ENCODE peak calls at places on chromosome 6, in four cellular contexts. I is ovary, D is right lobe of liver, O is heart right ventricle. C is an unnamed sample.

GRCh38 chr6:118748311-118749062 is 97.1 kb upstream of the CEP85L start:
- DNase-seq in I (peak; percentile 63), O (peak; percentile 19), D (no peak), C (no peak)

GRCh38 chr6:146315321-146316254 is 228.0 kb upstream of the RAB32 start:
- DNase-seq in O (no peak), I (no peak), D (no peak), C (no peak)

GRCh38 chr6:6631526-6632276 is 43.2 kb downstream of the LY86 start:
- DNase-seq in O (no peak), D (no peak), I (no peak), C (no peak)

GRCh38 chr6:63731946-63732735 is 96.5 kb downstream of the PHF3 start:
- DNase-seq in O (no peak), D (no peak), I (no peak), C (no peak)

GRCh38 chr6:128516514-128516898 is 3.9 kb downstream of the PTPRK start:
- DNase-seq in D (no peak), O (no peak), I (no peak), C (no peak)

GRCh38 chr6:66478705-66479104 is 771.7 kb upstream of the EYS start:
- DNase-seq in O (no peak), I (no peak), D (no peak), C (no peak)

GRCh38 chr6:63395388-63395787 is 75.6 kb upstream of the LGSN start:
- DNase-seq in D (no peak), I (no peak), O (no peak), C (no peak)

GRCh38 chr6:163449076-163449475 is 34.6 kb downstream of the QKI start:
- DNase-seq in I (no peak), D (no peak), O (no peak), C (no peak)

DNA sequence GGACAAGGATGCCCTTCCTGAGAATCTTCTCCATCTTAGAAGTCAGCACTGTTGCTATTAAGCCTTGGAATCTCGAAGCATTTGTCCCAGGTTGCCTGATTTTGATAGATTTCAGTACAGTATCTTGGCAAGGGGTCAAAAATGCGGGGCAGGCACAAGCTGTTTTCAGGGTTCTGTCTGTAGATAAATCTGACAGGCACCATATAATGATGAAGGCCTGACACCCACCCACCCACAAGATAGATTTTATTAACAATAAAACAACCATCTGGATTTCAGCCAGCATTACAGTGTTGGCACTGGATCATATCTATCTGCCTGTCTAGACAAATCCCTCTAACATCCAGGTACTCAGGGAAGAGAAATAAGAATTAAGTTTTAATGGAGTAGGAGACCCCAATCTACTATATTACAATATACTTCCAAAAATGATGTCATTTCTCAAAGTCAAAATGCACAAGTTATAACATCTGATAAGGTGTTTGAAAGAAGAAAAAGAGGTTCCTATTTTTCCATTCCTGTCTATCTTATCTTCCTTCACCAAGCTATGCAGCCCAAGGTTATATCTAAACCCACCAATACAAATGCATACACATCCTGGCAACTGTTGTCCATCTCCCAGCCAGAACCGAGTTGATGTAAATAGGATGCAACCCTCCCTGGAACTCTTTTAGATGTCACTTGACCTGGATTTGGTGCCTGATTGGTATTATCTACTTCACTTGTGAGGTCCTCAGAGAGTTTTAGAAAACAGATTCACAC is 10.7 kb downstream of the NEDD9 start:
- DNase-seq in D (no peak), O (no peak), I (no peak), C (no peak)
- H3K4me1 ChIP-seq in D (no peaks in the 10 kb centered on the region), O (peaks cover 10% of the 10 kb centered on the region), I (peaks cover 4% of the 10 kb centered on the region), C (no peaks in the 10 kb centered on the region)

DNA sequence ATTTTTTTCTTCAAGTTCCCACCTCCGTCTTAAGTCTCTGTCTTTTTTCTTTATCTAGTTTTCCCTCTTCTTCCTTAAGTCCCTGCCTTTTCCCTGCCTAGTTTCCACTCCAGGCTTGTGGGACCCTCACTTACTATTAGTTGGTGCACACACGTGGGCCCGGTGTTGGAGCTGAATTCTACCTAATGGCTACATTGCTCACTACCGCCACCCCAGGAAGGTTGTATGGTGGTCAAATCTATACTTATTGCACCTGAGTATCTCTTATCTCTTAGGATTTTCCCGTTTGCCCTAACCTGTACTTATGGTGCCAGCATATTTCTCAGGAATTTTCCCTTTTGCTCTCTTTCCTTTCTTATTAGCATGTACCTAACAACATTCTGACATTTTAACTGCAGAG is 692.8 kb downstream of the EPM2A start:
- DNase-seq in D (no peak), O (no peak), I (no peak), C (no peak)
- TF ChIP-seq CTCF in D (no peak), O (no peak), I (no peak), C (no peak)

GRCh38 chr6:78910611-78911134 is 43.3 kb downstream of the IRAK1BP1 start:
- DNase-seq in I (peak; percentile 25), O (peak; percentile 28), D (no peak), C (no peak)

GRCh38 chr6:78908621-78909020 is 41.3 kb downstream of the IRAK1BP1 start:
- DNase-seq in O (no peak), I (no peak), D (no peak), C (no peak)

GRCh38 chr6:78911218-78911617 is 43.9 kb downstream of the IRAK1BP1 start:
- DNase-seq in I (no peak), O (no peak), D (no peak), C (no peak)

GRCh38 chr6:78909391-78909790 is 42.0 kb downstream of the IRAK1BP1 start:
- DNase-seq in D (no peak), O (no peak), I (no peak), C (no peak)
- H3K4me1 ChIP-seq in D (no peaks in the 10 kb centered on the region), O (no peaks in the 10 kb centered on the region), I (peaks cover 5% of the 10 kb centered on the region), C (no peaks in the 10 kb centered on the region)

DNA sequence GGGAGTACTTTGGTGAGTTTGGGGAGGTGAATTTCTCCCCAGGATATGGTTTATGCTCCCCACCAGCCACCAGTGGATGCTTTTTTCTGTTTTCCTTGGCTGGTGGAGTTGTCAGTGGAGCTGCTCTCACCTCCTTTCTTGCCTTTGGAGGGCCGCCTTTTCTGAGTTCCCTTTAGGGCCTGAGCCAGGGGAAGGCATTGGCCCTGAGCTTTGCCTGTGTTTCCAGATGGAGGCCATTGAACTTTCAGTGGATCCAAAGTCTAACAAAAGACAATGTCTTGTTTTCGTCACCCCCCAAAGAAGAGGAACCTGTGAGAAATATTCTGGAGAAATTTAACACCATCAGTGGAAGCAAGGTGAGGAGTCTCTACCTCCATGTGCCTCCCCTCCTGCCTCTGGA is 4.4 kb upstream of the TMEM14A start:
- DNase-seq in O (no peak), I (no peak), D (peak; percentile 61), C (no peak)
- TF ChIP-seq CTCF in O (no peak), I (no peak), D (no peak), C (no peak)

GRCh38 chr6:44626608-44627007 is 239.1 kb downstream of the CDC5L start:
- DNase-seq in D (no peak), O (no peak), I (no peak), C (no peak)
- H3K4me1 ChIP-seq in D (no peaks in the 10 kb centered on the region), O (no peaks in the 10 kb centered on the region), I (no peaks in the 10 kb centered on the region), C (no peaks in the 10 kb centered on the region)

DNA sequence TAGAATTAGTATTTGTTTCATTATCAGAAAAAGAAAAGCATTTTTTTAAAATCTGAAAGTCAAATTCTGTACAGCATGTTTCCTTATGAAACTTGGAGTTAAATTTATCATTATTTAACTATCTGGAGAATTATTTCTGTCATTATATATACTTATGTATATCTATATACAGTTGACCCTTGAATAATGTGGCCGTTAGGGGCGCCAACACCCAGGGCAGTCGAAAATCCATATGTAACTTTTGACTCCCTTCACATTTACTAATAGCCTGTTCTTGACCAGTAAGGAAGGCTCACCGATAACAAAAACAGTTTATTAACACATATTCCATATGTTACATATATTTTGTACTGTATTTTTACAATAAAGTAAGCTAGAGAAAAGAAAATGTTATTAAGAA is 341.2 kb downstream of the ADGRB3 start:
- DNase-seq in D (no peak), O (no peak), I (no peak), C (no peak)
- TF ChIP-seq CTCF in D (no peak), O (no peak), I (no peak), C (no peak)

DNA sequence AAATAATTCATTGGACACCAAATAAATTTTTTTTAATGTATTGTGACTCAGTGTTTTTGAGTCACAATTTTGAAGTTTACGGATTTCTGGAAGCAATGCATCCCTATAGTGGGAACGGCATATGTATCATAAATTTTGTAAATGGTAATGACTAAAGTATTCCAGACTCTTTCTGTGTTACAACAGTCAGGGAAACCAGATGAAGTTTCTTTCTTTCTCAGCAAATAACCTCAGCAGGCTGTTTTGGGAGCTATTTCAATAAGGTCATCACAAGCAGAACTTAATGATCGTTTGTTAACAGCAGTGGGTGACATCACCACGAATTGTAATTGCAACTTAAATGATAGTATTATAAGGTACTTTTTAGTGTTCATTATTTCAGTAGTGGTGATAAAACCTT is 52.0 kb downstream of the HIVEP1 start:
- DNase-seq in O (no peak), D (no peak), I (no peak), C (no peak)
- H3K4me1 ChIP-seq in O (peaks cover 4% of the 10 kb centered on the region), D (peaks cover 2% of the 10 kb centered on the region), I (peaks cover 9% of the 10 kb centered on the region), C (peaks cover 19% of the 10 kb centered on the region)